ENCODE peak calls at places on chromosomes 13 and 19, in eight cellular contexts. One of them, this sample, is unnamed.
A peak's percentile ranks its signal among the peaks of the same experiment; 100 is the strongest.

GRCh38 chr19:12802267-12803106 is 618 bp downstream of the THSD8 start:
- DNase-seq in choroid plexus epithelial cell: no peak
- DNase-seq in lower lobe of right lung: no peak
- DNase-seq in B cell: no peak
- DNase-seq in AG08396: peak; percentile 65
- DNase-seq in right cardiac atrium: no peak
- DNase-seq in left colon: peak; percentile 13
- DNase-seq in endothelial cell of umbilical vein: no peak
- DNase-seq in this sample: peak; percentile 32

GRCh38 chr13:34364633-34365032 is 546.7 kb downstream of the RFC3 start:
- DNase-seq in left colon: no peak
- DNase-seq in right cardiac atrium: no peak
- DNase-seq in choroid plexus epithelial cell: peak; percentile 71
- DNase-seq in AG08396: no peak
- DNase-seq in lower lobe of right lung: no peak
- DNase-seq in endothelial cell of umbilical vein: no peak
- DNase-seq in B cell: no peak
- DNase-seq in this sample: no peak

GRCh38 chr19:46922465-46922864 is 61.7 kb downstream of the ARHGAP35 start:
- DNase-seq in AG08396: no peak
- DNase-seq in endothelial cell of umbilical vein: no peak
- DNase-seq in left colon: no peak
- DNase-seq in lower lobe of right lung: no peak
- DNase-seq in right cardiac atrium: no peak
- DNase-seq in choroid plexus epithelial cell: no peak
- DNase-seq in B cell: no peak
- DNase-seq in this sample: no peak

GRCh38 chr19:55206664-55207500 is 2.4 kb downstream of the PTPRH start:
- DNase-seq in lower lobe of right lung: peak; percentile 63
- DNase-seq in right cardiac atrium: peak; percentile 91
- DNase-seq in B cell: no peak
- DNase-seq in choroid plexus epithelial cell: peak; percentile 93
- DNase-seq in endothelial cell of umbilical vein: peak; percentile 76
- DNase-seq in AG08396: peak; percentile 94
- DNase-seq in left colon: peak; percentile 87
- DNase-seq in this sample: no peak

GRCh38 chr13:100176781-100177389 is 88.0 kb downstream of the PCCA start:
- DNase-seq in lower lobe of right lung: no peak
- DNase-seq in B cell: no peak
- DNase-seq in left colon: no peak
- DNase-seq in choroid plexus epithelial cell: peak; percentile 80
- DNase-seq in right cardiac atrium: no peak
- DNase-seq in AG08396: no peak
- DNase-seq in endothelial cell of umbilical vein: peak; percentile 18
- DNase-seq in this sample: no peak

GRCh38 chr19:13788991-13789390 is 6.3 kb upstream of the ZSWIM4 start:
- DNase-seq in AG08396: peak; percentile 40
- DNase-seq in choroid plexus epithelial cell: peak; percentile 94
- DNase-seq in left colon: no peak
- DNase-seq in right cardiac atrium: peak; percentile 47
- DNase-seq in lower lobe of right lung: peak; percentile 67
- DNase-seq in endothelial cell of umbilical vein: no peak
- DNase-seq in B cell: no peak
- DNase-seq in this sample: no peak

GRCh38 chr13:58598241-58598640 is 966.7 kb downstream of the PCDH17 start:
- DNase-seq in endothelial cell of umbilical vein: no peak
- DNase-seq in B cell: no peak
- DNase-seq in lower lobe of right lung: no peak
- DNase-seq in left colon: no peak
- DNase-seq in choroid plexus epithelial cell: no peak
- DNase-seq in AG08396: no peak
- DNase-seq in right cardiac atrium: no peak
- DNase-seq in this sample: no peak

GRCh38 chr13:100674363-100674847 is at the start of gene TMTC4:
- DNase-seq in endothelial cell of umbilical vein: no peak
- DNase-seq in right cardiac atrium: no peak
- DNase-seq in lower lobe of right lung: no peak
- DNase-seq in AG08396: no peak
- DNase-seq in B cell: no peak
- DNase-seq in left colon: no peak
- DNase-seq in choroid plexus epithelial cell: no peak
- DNase-seq in this sample: no peak

GRCh38 chr13:23960566-23961156 is 63.4 kb upstream of the C1QTNF9B start:
- DNase-seq in choroid plexus epithelial cell: peak; percentile 78
- DNase-seq in right cardiac atrium: no peak
- DNase-seq in lower lobe of right lung: no peak
- DNase-seq in B cell: no peak
- DNase-seq in AG08396: no peak
- DNase-seq in endothelial cell of umbilical vein: peak; percentile 52
- DNase-seq in left colon: no peak
- DNase-seq in this sample: no peak

GRCh38 chr19:11541238-11541637 is 2.6 kb downstream of the CNN1 start:
- DNase-seq in endothelial cell of umbilical vein: no peak
- DNase-seq in left colon: no peak
- DNase-seq in right cardiac atrium: no peak
- DNase-seq in AG08396: no peak
- DNase-seq in choroid plexus epithelial cell: no peak
- DNase-seq in B cell: no peak
- DNase-seq in lower lobe of right lung: no peak
- DNase-seq in this sample: no peak

GRCh38 chr13:19685034-19685433 is 51.6 kb downstream of the MPHOSPH8 start:
- DNase-seq in endothelial cell of umbilical vein: no peak
- DNase-seq in B cell: no peak
- DNase-seq in AG08396: no peak
- DNase-seq in left colon: peak; percentile 84
- DNase-seq in right cardiac atrium: no peak
- DNase-seq in choroid plexus epithelial cell: no peak
- DNase-seq in lower lobe of right lung: no peak
- DNase-seq in this sample: no peak